ENCODE peak calls at places on chromosomes 12 and 14, in seven cellular contexts. One of them, this sample, is unnamed.

GRCh38 chr12:91767237-91767636 is 378.4 kb downstream of the BTG1 start:
- DNase-seq in adrenal gland: no peak
- DNase-seq in dorsolateral prefrontal cortex: no peak
- DNase-seq in body of pancreas: no peak
- DNase-seq in upper lobe of right lung: no peak
- DNase-seq in A549: no peak
- DNase-seq in substantia nigra: no peak
- DNase-seq in this sample: no peak

GRCh38 chr12:6765048-6765633 is 1.0 kb upstream of the PTMS start:
- DNase-seq in adrenal gland: no peak
- DNase-seq in dorsolateral prefrontal cortex: no peak
- DNase-seq in body of pancreas: no peak
- DNase-seq in upper lobe of right lung: no peak
- DNase-seq in A549: peak
- DNase-seq in substantia nigra: no peak
- DNase-seq in this sample: no peak

GRCh38 chr14:64303471-64303917 is 9.3 kb upstream of the ESR2 start:
- DNase-seq in adrenal gland: no peak
- DNase-seq in dorsolateral prefrontal cortex: no peak
- DNase-seq in body of pancreas: no peak
- DNase-seq in upper lobe of right lung: no peak
- DNase-seq in A549: peak
- DNase-seq in substantia nigra: no peak
- DNase-seq in this sample: no peak

GRCh38 chr12:115984607-115985006 is 292.9 kb downstream of the MED13L start:
- DNase-seq in adrenal gland: no peak
- DNase-seq in dorsolateral prefrontal cortex: no peak
- DNase-seq in body of pancreas: no peak
- DNase-seq in upper lobe of right lung: no peak
- DNase-seq in A549: no peak
- DNase-seq in substantia nigra: no peak
- DNase-seq in this sample: no peak

GRCh38 chr12:12872139-12872933 is 19.0 kb upstream of the GPRC5A start:
- DNase-seq in adrenal gland: no peak
- DNase-seq in dorsolateral prefrontal cortex: no peak
- DNase-seq in body of pancreas: no peak
- DNase-seq in upper lobe of right lung: no peak
- DNase-seq in A549: peak
- DNase-seq in substantia nigra: no peak
- DNase-seq in this sample: no peak

GRCh38 chr12:90090929-90091651 is 382.5 kb upstream of the ATP2B1 start:
- DNase-seq in adrenal gland: no peak
- DNase-seq in dorsolateral prefrontal cortex: no peak
- DNase-seq in body of pancreas: peak
- DNase-seq in upper lobe of right lung: no peak
- DNase-seq in A549: peak
- DNase-seq in substantia nigra: no peak
- DNase-seq in this sample: peak

GRCh38 chr12:28874758-28875157 is 274.3 kb upstream of the FAR2 start:
- DNase-seq in adrenal gland: no peak
- DNase-seq in dorsolateral prefrontal cortex: no peak
- DNase-seq in body of pancreas: no peak
- DNase-seq in upper lobe of right lung: no peak
- DNase-seq in A549: no peak
- DNase-seq in substantia nigra: no peak
- DNase-seq in this sample: no peak

GRCh38 chr12:40692617-40693502 is 621 bp downstream of the CNTN1 start:
- DNase-seq in adrenal gland: peak
- DNase-seq in dorsolateral prefrontal cortex: peak
- DNase-seq in body of pancreas: peak
- DNase-seq in upper lobe of right lung: peak
- DNase-seq in A549: peak
- DNase-seq in substantia nigra: peak
- DNase-seq in this sample: peak

GRCh38 chr12:101839324-101840283 is 8.8 kb upstream of the GNPTAB start:
- DNase-seq in adrenal gland: peak
- DNase-seq in dorsolateral prefrontal cortex: peak
- DNase-seq in body of pancreas: peak
- DNase-seq in upper lobe of right lung: no peak
- DNase-seq in A549: peak
- DNase-seq in substantia nigra: peak
- DNase-seq in this sample: no peak

DNA sequence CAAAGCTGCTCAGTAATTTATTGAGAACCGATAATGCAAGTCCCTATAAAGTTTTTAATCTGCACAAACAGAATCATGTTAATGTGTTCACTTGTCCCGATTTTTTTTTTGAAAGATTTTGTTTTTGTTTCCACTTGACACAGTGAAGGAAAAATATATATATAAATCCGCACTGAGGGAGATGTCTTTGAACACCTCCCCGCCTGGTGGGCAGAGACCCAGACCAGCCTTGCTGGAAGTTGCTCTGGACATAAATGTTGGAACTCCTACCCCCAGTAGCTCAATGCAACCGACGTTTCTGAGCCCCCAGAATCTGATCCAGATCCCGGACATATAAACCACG is 12.7 kb downstream of the TBX3 start:
- DNase-seq in adrenal gland: no peak
- DNase-seq in dorsolateral prefrontal cortex: no peak
- DNase-seq in body of pancreas: no peak
- DNase-seq in upper lobe of right lung: no peak
- DNase-seq in A549: no peak
- DNase-seq in substantia nigra: no peak
- DNase-seq in this sample: no peak
- H3K27ac ChIP-seq in adrenal gland: peak
- H3K27ac ChIP-seq in dorsolateral prefrontal cortex: no peak
- H3K27ac ChIP-seq in body of pancreas: no peak
- H3K27ac ChIP-seq in upper lobe of right lung: peak
- H3K27ac ChIP-seq in A549: no peak
- H3K27ac ChIP-seq in substantia nigra: no peak
- H3K27ac ChIP-seq in this sample: no peak

GRCh38 chr12:120199025-120199424 is 1.9 kb downstream of the RPLP0 start:
- DNase-seq in adrenal gland: no peak
- DNase-seq in dorsolateral prefrontal cortex: no peak
- DNase-seq in body of pancreas: no peak
- DNase-seq in upper lobe of right lung: no peak
- DNase-seq in A549: no peak
- DNase-seq in substantia nigra: no peak
- DNase-seq in this sample: no peak
- H3K27ac ChIP-seq in adrenal gland: peak
- H3K27ac ChIP-seq in dorsolateral prefrontal cortex: no peak
- H3K27ac ChIP-seq in body of pancreas: no peak
- H3K27ac ChIP-seq in upper lobe of right lung: no peak
- H3K27ac ChIP-seq in A549: peak
- H3K27ac ChIP-seq in substantia nigra: no peak
- H3K27ac ChIP-seq in this sample: no peak

GRCh38 chr12:24947541-24948451 is 1.1 kb downstream of the BCAT1 start:
- DNase-seq in adrenal gland: no peak
- DNase-seq in dorsolateral prefrontal cortex: no peak
- DNase-seq in body of pancreas: no peak
- DNase-seq in upper lobe of right lung: no peak
- DNase-seq in A549: no peak
- DNase-seq in substantia nigra: no peak
- DNase-seq in this sample: no peak
- H3K27ac ChIP-seq in adrenal gland: no peak
- H3K27ac ChIP-seq in dorsolateral prefrontal cortex: no peak
- H3K27ac ChIP-seq in body of pancreas: peak
- H3K27ac ChIP-seq in upper lobe of right lung: peak
- H3K27ac ChIP-seq in A549: peak
- H3K27ac ChIP-seq in substantia nigra: no peak
- H3K27ac ChIP-seq in this sample: no peak

GRCh38 chr12:109868182-109869051 is 11.9 kb downstream of the GLTP start:
- DNase-seq in adrenal gland: no peak
- DNase-seq in dorsolateral prefrontal cortex: no peak
- DNase-seq in body of pancreas: no peak
- DNase-seq in upper lobe of right lung: no peak
- DNase-seq in A549: no peak
- DNase-seq in substantia nigra: no peak
- DNase-seq in this sample: no peak
- H3K27ac ChIP-seq in adrenal gland: no peak
- H3K27ac ChIP-seq in dorsolateral prefrontal cortex: peak
- H3K27ac ChIP-seq in body of pancreas: no peak
- H3K27ac ChIP-seq in upper lobe of right lung: no peak
- H3K27ac ChIP-seq in A549: no peak
- H3K27ac ChIP-seq in substantia nigra: peak
- H3K27ac ChIP-seq in this sample: peak

GRCh38 chr12:97960741-97961608 is 498.4 kb downstream of the RMST start:
- DNase-seq in adrenal gland: peak
- DNase-seq in dorsolateral prefrontal cortex: no peak
- DNase-seq in body of pancreas: peak
- DNase-seq in upper lobe of right lung: no peak
- DNase-seq in A549: peak
- DNase-seq in substantia nigra: no peak
- DNase-seq in this sample: no peak
- H3K27ac ChIP-seq in adrenal gland: no peak
- H3K27ac ChIP-seq in dorsolateral prefrontal cortex: no peak
- H3K27ac ChIP-seq in body of pancreas: no peak
- H3K27ac ChIP-seq in upper lobe of right lung: no peak
- H3K27ac ChIP-seq in A549: no peak
- H3K27ac ChIP-seq in substantia nigra: no peak
- H3K27ac ChIP-seq in this sample: no peak

GRCh38 chr12:46699986-46700385 is 125.8 kb downstream of the SLC38A4 start:
- DNase-seq in adrenal gland: no peak
- DNase-seq in dorsolateral prefrontal cortex: no peak
- DNase-seq in body of pancreas: no peak
- DNase-seq in upper lobe of right lung: no peak
- DNase-seq in A549: no peak
- DNase-seq in substantia nigra: no peak
- DNase-seq in this sample: no peak
- H3K27ac ChIP-seq in adrenal gland: no peak
- H3K27ac ChIP-seq in dorsolateral prefrontal cortex: no peak
- H3K27ac ChIP-seq in body of pancreas: no peak
- H3K27ac ChIP-seq in upper lobe of right lung: no peak
- H3K27ac ChIP-seq in A549: no peak
- H3K27ac ChIP-seq in substantia nigra: no peak
- H3K27ac ChIP-seq in this sample: no peak

GRCh38 chr12:3307419-3307818 is 183.6 kb upstream of the PRMT8 start:
- DNase-seq in adrenal gland: no peak
- DNase-seq in dorsolateral prefrontal cortex: no peak
- DNase-seq in body of pancreas: no peak
- DNase-seq in upper lobe of right lung: no peak
- DNase-seq in A549: no peak
- DNase-seq in substantia nigra: no peak
- DNase-seq in this sample: no peak
- H3K27ac ChIP-seq in adrenal gland: no peak
- H3K27ac ChIP-seq in dorsolateral prefrontal cortex: no peak
- H3K27ac ChIP-seq in body of pancreas: no peak
- H3K27ac ChIP-seq in upper lobe of right lung: no peak
- H3K27ac ChIP-seq in A549: no peak
- H3K27ac ChIP-seq in substantia nigra: no peak
- H3K27ac ChIP-seq in this sample: no peak

GRCh38 chr12:50536831-50537537 is 32.2 kb downstream of the DIP2B start:
- DNase-seq in adrenal gland: no peak
- DNase-seq in dorsolateral prefrontal cortex: no peak
- DNase-seq in body of pancreas: no peak
- DNase-seq in upper lobe of right lung: no peak
- DNase-seq in A549: no peak
- DNase-seq in substantia nigra: no peak
- DNase-seq in this sample: no peak
- H3K27ac ChIP-seq in adrenal gland: peak
- H3K27ac ChIP-seq in dorsolateral prefrontal cortex: peak
- H3K27ac ChIP-seq in body of pancreas: no peak
- H3K27ac ChIP-seq in upper lobe of right lung: no peak
- H3K27ac ChIP-seq in A549: peak
- H3K27ac ChIP-seq in substantia nigra: no peak
- H3K27ac ChIP-seq in this sample: no peak

GRCh38 chr14:52694761-52695480 is 437 bp downstream of the ERO1A start:
- DNase-seq in adrenal gland: peak
- DNase-seq in dorsolateral prefrontal cortex: no peak
- DNase-seq in body of pancreas: peak
- DNase-seq in upper lobe of right lung: peak
- DNase-seq in A549: peak
- DNase-seq in substantia nigra: no peak
- DNase-seq in this sample: no peak
- H3K27ac ChIP-seq in adrenal gland: peak
- H3K27ac ChIP-seq in dorsolateral prefrontal cortex: peak
- H3K27ac ChIP-seq in body of pancreas: peak
- H3K27ac ChIP-seq in upper lobe of right lung: peak
- H3K27ac ChIP-seq in A549: peak
- H3K27ac ChIP-seq in substantia nigra: peak
- H3K27ac ChIP-seq in this sample: peak